ENCODE peak calls at places on chromosome 17, in four cellular contexts. H is fibroblast of mammary gland, V is foreskin fibroblast, J is WTC11. U is an unnamed sample.

GRCh38 chr17:78890111-78890897 is 12.7 kb downstream of the CEP295NL start:
- DNase-seq in H (no peak), V (no peak), J (no peak), U (no peak)

GRCh38 chr17:72510454-72511016 is 389.7 kb downstream of the SOX9 start:
- DNase-seq in H (no peak), V (no peak), J (no peak), U (no peak)

GRCh38 chr17:66944365-66945203 is 19.9 kb upstream of the CACNG4 start:
- DNase-seq in H (no peak), V (no peak), J (no peak), U (no peak)

GRCh38 chr17:2068589-2069051 is 13.7 kb downstream of the HIC1 start:
- DNase-seq in H (peak), V (no peak), J (no peak), U (no peak)

GRCh38 chr17:77076046-77076882 is 64.5 kb upstream of the SEC14L1 start:
- DNase-seq in H (no peak), V (no peak), J (no peak), U (no peak)

GRCh38 chr17:31007695-31008373 is 37.0 kb downstream of the RNF135 start:
- DNase-seq in H (no peak), V (no peak), J (no peak), U (no peak)

GRCh38 chr17:39484178-39484577 is 22.9 kb downstream of the CDK12 start:
- DNase-seq in H (no peak), V (no peak), J (no peak), U (no peak)

GRCh38 chr17:28953444-28954118 is 2.3 kb upstream of the PHF12 start:
- DNase-seq in H (peak), V (no peak), J (peak), U (peak)

GRCh38 chr17:69715656-69716055 is 301.2 kb downstream of the MAP2K6 start:
- DNase-seq in H (no peak), V (no peak), J (no peak), U (no peak)

GRCh38 chr17:9839433-9839832 is 13.7 kb downstream of the GLP2R start:
- DNase-seq in H (peak), V (no peak), J (peak), U (no peak)

GRCh38 chr17:3698139-3698538 is 2.2 kb upstream of the P2RX5 start:
- DNase-seq in H (no peak), V (no peak), J (no peak), U (no peak)

GRCh38 chr17:78105551-78105950 is 23.0 kb downstream of the TMC6 start:
- DNase-seq in H (no peak), V (no peak), J (no peak), U (no peak)

GRCh38 chr17:75343007-75343406 is 53.8 kb upstream of the SLC25A19 start:
- DNase-seq in H (no peak), V (no peak), J (no peak), U (no peak)

GRCh38 chr17:9632741-9633140 is 12.6 kb upstream of the USP43 start:
- DNase-seq in H (no peak), V (no peak), J (no peak), U (no peak)

GRCh38 chr17:65230040-65230439 is 92.9 kb downstream of the RGS9 start:
- DNase-seq in H (no peak), V (no peak), J (no peak), U (no peak)

GRCh38 chr17:39281806-39282205 is 56.1 kb upstream of the STAC2 start:
- DNase-seq in H (no peak), V (no peak), J (no peak), U (no peak)

GRCh38 chr17:40836020-40836419 is 13.6 kb upstream of the KRT10 start:
- DNase-seq in H (no peak), V (no peak), J (no peak), U (no peak)

GRCh38 chr17:38554430-38555350 is 51.1 kb downstream of the SRCIN1 start:
- DNase-seq in H (peak), V (no peak), J (no peak), U (no peak)

GRCh38 chr17:49210158-49211029 is at the start of the genes ABI3 and GNGT2:
- DNase-seq in H (peak), V (no peak), J (peak), U (peak)

GRCh38 chr17:66426397-66427033 is 124.1 kb downstream of the PRKCA start:
- DNase-seq in H (peak), V (no peak), J (no peak), U (no peak)

GRCh38 chr17:48571024-48571818 is 6.9 kb downstream of the HOXB4 start:
- DNase-seq in H (no peak), V (no peak), J (no peak), U (no peak)

GRCh38 chr17:7888184-7888920 is at the start of gene CHD3:
- DNase-seq in H (no peak), V (no peak), J (no peak), U (no peak)

GRCh38 chr17:27379863-27380533 is 76.2 kb upstream of the KSR1 start:
- DNase-seq in H (no peak), V (peak), J (no peak), U (no peak)

GRCh38 chr17:53462393-53462811 is 360.3 kb upstream of the KIF2B start:
- DNase-seq in H (no peak), V (no peak), J (no peak), U (no peak)

GRCh38 chr17:7851438-7852261 is 3.2 kb upstream of the TMEM88 start:
- DNase-seq in H (peak), V (peak), J (peak), U (peak)

GRCh38 chr17:68403122-68403521 is 54.2 kb downstream of the WIPI1 start:
- DNase-seq in H (no peak), V (no peak), J (no peak), U (no peak)

GRCh38 chr17:49388290-49388640 is 26.2 kb upstream of the ZNF652 start:
- DNase-seq in H (no peak), V (no peak), J (no peak), U (no peak)

GRCh38 chr17:4607773-4608187 is 23.5 kb downstream of the SMTNL2 start:
- DNase-seq in H (peak), V (peak), J (no peak), U (peak)

GRCh38 chr17:8563024-8563776 is 67.3 kb downstream of the MYH10 start:
- DNase-seq in H (no peak), V (no peak), J (no peak), U (no peak)

GRCh38 chr17:55163408-55163807 is 101.4 kb upstream of the HLF start:
- DNase-seq in H (no peak), V (no peak), J (no peak), U (no peak)

GRCh38 chr17:29726721-29727252 is 104.1 kb upstream of the CORO6 start:
- DNase-seq in H (peak), V (no peak), J (no peak), U (peak)

GRCh38 chr17:65191805-65192740 is 54.9 kb downstream of the RGS9 start:
- DNase-seq in H (peak), V (peak), J (no peak), U (no peak)

GRCh38 chr17:67285360-67285759 is 40.4 kb upstream of the HELZ start:
- DNase-seq in H (no peak), V (no peak), J (no peak), U (no peak)

GRCh38 chr17:75365009-75365930 is 40.2 kb downstream of the GRB2 start:
- DNase-seq in H (no peak), V (no peak), J (no peak), U (no peak)

GRCh38 chr17:4967539-4968165 is at the start of gene SPAG7:
- DNase-seq in H (peak), V (peak), J (peak), U (peak)

GRCh38 chr17:54903375-54903774 is 2.7 kb downstream of the TOM1L1 start:
- DNase-seq in H (peak), V (no peak), J (no peak), U (no peak)

GRCh38 chr17:62093188-62094155 is 28.4 kb upstream of the MED13 start:
- DNase-seq in H (peak), V (peak), J (no peak), U (no peak)

GRCh38 chr17:67779098-67779672 is 46.1 kb upstream of the BPTF start:
- DNase-seq in H (peak), V (peak), J (peak), U (peak)

GRCh38 chr17:61179316-61179715 is 220.3 kb upstream of the TBX2 start:
- DNase-seq in H (no peak), V (no peak), J (no peak), U (no peak)

GRCh38 chr17:14790518-14790917 is 474.6 kb downstream of the PMP22 start:
- DNase-seq in H (peak), V (no peak), J (no peak), U (no peak)

GRCh38 chr17:14779236-14779635 is 478.4 kb downstream of the HS3ST3B1 start:
- DNase-seq in H (no peak), V (no peak), J (no peak), U (no peak)

GRCh38 chr17:14781123-14781522 is 480.2 kb downstream of the HS3ST3B1 start:
- DNase-seq in H (no peak), V (no peak), J (no peak), U (no peak)

GRCh38 chr17:14780116-14780515 is 479.2 kb downstream of the HS3ST3B1 start:
- DNase-seq in H (no peak), V (no peak), J (peak), U (no peak)

GRCh38 chr17:14784997-14785696 is 480.0 kb downstream of the PMP22 start:
- DNase-seq in H (no peak), V (no peak), J (peak), U (no peak)
- TF ChIP-seq CTCF in H (no peak), V (no peak), J (no peak), U (no peak)

GRCh38 chr17:42180922-42181850 is at the start of gene KCNH4:
- DNase-seq in H (peak), V (peak), J (peak), U (peak)
- TF ChIP-seq CTCF in H (peak), V (peak), J (no peak), U (no peak)

GRCh38 chr17:33564146-33564545 is 271.1 kb upstream of the ASIC2 start:
- DNase-seq in H (no peak), V (no peak), J (no peak), U (no peak)
- TF ChIP-seq CTCF in H (no peak), V (no peak), J (no peak), U (no peak)

GRCh38 chr17:51641999-51642398 is 381.7 kb downstream of the UTP18 start:
- DNase-seq in H (no peak), V (no peak), J (no peak), U (no peak)

GRCh38 chr17:51638909-51639308 is 378.6 kb downstream of the UTP18 start:
- DNase-seq in H (no peak), V (no peak), J (no peak), U (no peak)

GRCh38 chr17:51643702-51644490 is 383.6 kb downstream of the UTP18 start:
- DNase-seq in H (no peak), V (no peak), J (no peak), U (no peak)

GRCh38 chr17:51636291-51636690 is 375.9 kb downstream of the UTP18 start:
- DNase-seq in H (no peak), V (no peak), J (peak), U (peak)

GRCh38 chr17:51640108-51640622 is 379.8 kb downstream of the UTP18 start:
- DNase-seq in H (no peak), V (no peak), J (peak), U (peak)
- TF ChIP-seq CTCF in H (peak), V (no peak), J (no peak), U (peak)

DNA sequence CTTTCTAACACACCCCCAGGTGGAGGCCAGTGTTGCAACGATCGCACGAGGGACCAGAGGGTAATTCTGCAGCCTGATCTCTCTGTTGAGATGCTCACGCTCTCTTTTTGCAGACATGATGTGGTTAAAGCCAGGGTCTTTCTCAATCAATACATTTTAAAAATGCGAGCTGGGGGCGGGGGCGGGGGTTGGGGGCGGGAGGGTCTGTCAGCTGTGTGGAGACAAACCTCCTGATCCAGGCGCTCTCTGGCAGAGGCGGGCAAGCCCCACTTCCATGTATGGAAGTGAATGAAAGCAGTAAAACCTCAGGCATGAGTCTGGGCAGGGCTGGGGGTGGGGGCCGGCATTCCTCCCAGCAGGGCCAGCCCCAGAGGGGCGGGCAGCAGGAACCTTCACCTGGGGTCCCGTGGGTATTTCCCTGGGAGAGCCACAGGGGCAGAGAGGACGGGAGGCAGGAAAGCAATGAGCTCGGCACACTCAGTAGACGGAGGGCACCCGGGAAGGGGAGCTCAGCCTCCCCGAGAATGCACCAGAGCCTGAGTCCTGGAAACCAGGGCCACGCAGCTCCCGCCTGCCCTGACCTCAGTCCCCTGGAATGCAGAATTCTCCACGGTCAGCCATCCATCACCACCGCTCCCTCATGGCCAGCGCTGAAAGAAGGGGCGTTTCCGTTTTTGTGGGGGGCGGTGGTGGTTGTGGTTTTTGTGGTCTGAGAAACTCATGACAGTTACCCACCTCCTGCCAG is 28.0 kb downstream of the NXN start:
- DNase-seq in H (peak), V (peak), J (peak), U (peak)
- TF ChIP-seq CTCF in H (no peak), V (no peak), J (no peak), U (no peak)

GRCh38 chr17:81429353-81429774 is 34.1 kb downstream of the BAHCC1 start:
- DNase-seq in H (peak), V (peak), J (no peak), U (no peak)

GRCh38 chr17:81428521-81428920 is 33.3 kb downstream of the BAHCC1 start:
- DNase-seq in H (no peak), V (no peak), J (no peak), U (no peak)

GRCh38 chr17:81428121-81428515 is 32.9 kb downstream of the BAHCC1 start:
- DNase-seq in H (no peak), V (no peak), J (no peak), U (no peak)

GRCh38 chr17:81429813-81430510 is 34.7 kb downstream of the BAHCC1 start:
- DNase-seq in H (peak), V (no peak), J (no peak), U (no peak)

DNA sequence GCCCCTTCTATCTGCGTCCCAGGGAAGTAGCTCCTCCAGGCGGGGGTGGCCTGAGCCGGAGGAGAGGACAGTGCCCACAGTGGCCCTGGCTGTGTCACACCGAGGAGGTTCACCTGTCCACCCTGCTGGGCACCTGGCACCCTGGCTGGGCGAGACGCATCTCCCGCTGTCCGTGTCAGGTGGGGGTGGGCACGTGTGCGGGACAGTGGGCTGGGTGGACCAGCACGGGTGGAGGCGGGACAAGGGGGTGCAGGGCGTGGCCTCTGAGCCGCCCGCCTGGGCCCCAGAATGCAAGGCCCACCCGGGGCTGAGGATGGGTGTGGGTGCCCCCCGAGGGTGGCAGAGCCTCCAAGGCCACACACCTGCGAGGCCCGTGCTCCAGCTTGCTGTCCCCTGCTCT is 33.7 kb downstream of the BAHCC1 start:
- DNase-seq in H (no peak), V (no peak), J (no peak), U (no peak)
- TF ChIP-seq CTCF in H (no peak), V (no peak), J (no peak), U (no peak)